ENCODE peak calls at places on chromosomes 1 and 21, in six cellular contexts. M is endothelial cell, L is M059J, I is GM18507, S is T follicular helper cell, O is activated T-helper 1 cell treated with Interleukin-2 at 50 U/mL for 16 hours. F is an unnamed sample.

GRCh38 chr1:12052997-12053686 is 10.0 kb upstream of the TNFRSF8 start:
- DNase-seq in I (no peak), S (no peak), L (no peak), O (no peak), M (no peak), F (no peak)

GRCh38 chr21:33901421-33902288 is 13.9 kb downstream of the ATP5PO start:
- DNase-seq in I (no peak), L (peak), M (peak), O (no peak), S (no peak), F (no peak)

GRCh38 chr21:26135520-26135919 is 35.0 kb downstream of the APP start:
- DNase-seq in M (no peak), L (no peak), O (no peak), S (no peak), I (no peak), F (no peak)

GRCh38 chr1:199305053-199305452 is 666.2 kb downstream of the PTPRC start:
- DNase-seq in M (no peak), S (no peak), O (no peak), I (no peak), L (no peak), F (no peak)

GRCh38 chr1:77824694-77825355 is 45.4 kb downstream of the MIGA1 start:
- DNase-seq in O (no peak), I (no peak), L (peak), S (no peak), M (no peak), F (no peak)

GRCh38 chr1:1040004-1040991 is 20.4 kb downstream of the AGRN start:
- DNase-seq in M (peak), L (no peak), I (peak), S (peak), O (peak), F (peak)

GRCh38 chr1:38587734-38588133 is 271.8 kb downstream of the RRAGC start:
- DNase-seq in M (no peak), L (no peak), O (no peak), S (no peak), I (no peak), F (no peak)

GRCh38 chr1:235763962-235764361 is 102.7 kb downstream of the LYST start:
- DNase-seq in L (no peak), M (no peak), O (no peak), S (no peak), I (peak), F (no peak)

GRCh38 chr1:38062361-38063288 is 16.0 kb upstream of the POU3F1 start:
- DNase-seq in L (no peak), S (no peak), I (no peak), M (no peak), O (no peak), F (no peak)

GRCh38 chr1:156809711-156810366 is 6.8 kb downstream of the SH2D2A start:
- DNase-seq in I (no peak), O (no peak), S (no peak), L (no peak), M (no peak), F (no peak)

GRCh38 chr1:115545791-115546733 is 95.7 kb upstream of the VANGL1 start:
- DNase-seq in L (peak), M (peak), S (no peak), O (no peak), I (no peak), F (peak)

GRCh38 chr1:915295-916172 is 8.2 kb upstream of the SAMD11 start:
- DNase-seq in L (no peak), S (no peak), M (no peak), I (no peak), O (no peak), F (no peak)

GRCh38 chr1:226486163-226486562 is 62.4 kb upstream of the STUM start:
- DNase-seq in M (no peak), L (no peak), O (no peak), I (no peak), S (no peak), F (no peak)

F was measured in GM12892.